ENCODE peak calls at places on chromosome 11, in four cellular contexts. L, N, D and X are unnamed samples.
A peak's percentile ranks its signal among the peaks of the same experiment; 100 is the strongest.

GRCh38 chr11:69587454-69588081 is 53.4 kb upstream of the CCND1 start:
- DNase-seq in D (no peak), L (no peak), N (no peak), X (no peak)

GRCh38 chr11:116703421-116703820 is 69.4 kb downstream of the BUD13 start:
- DNase-seq in L (no peak), N (peak; percentile 76), D (peak; percentile 60), X (peak; percentile 94)

GRCh38 chr11:36122715-36123114 is 166.5 kb downstream of the COMMD9 start:
- DNase-seq in N (no peak), D (no peak), L (no peak), X (no peak)

GRCh38 chr11:2116680-2117079 is 22.5 kb downstream of the IGF2 start:
- DNase-seq in N (no peak), L (no peak), D (no peak), X (no peak)

GRCh38 chr11:27371490-27371889 is 8.5 kb upstream of the CCDC34 start:
- DNase-seq in N (no peak), D (no peak), L (no peak), X (no peak)

GRCh38 chr11:17403977-17404759 is 15.7 kb upstream of the KCNJ11 start:
- DNase-seq in D (no peak), L (no peak), N (no peak), X (no peak)

GRCh38 chr11:25776238-25776637 is 555.7 kb upstream of the ANO3 start:
- DNase-seq in N (no peak), D (no peak), L (no peak), X (no peak)

GRCh38 chr11:9060700-9061111 is 30.7 kb downstream of the SCUBE2 start:
- DNase-seq in D (peak; percentile 41), N (no peak), L (peak; percentile 59), X (no peak)

GRCh38 chr11:76860539-76861475 is at the start of gene ACER3:
- DNase-seq in L (peak; percentile 99), D (peak; percentile 92), N (peak; percentile 93), X (peak; percentile 99)

GRCh38 chr11:79436911-79437273 is 3.9 kb downstream of the TENM4 start:
- DNase-seq in D (no peak), L (no peak), N (peak; percentile 49), X (no peak)

GRCh38 chr11:92035488-92035887 is 189.1 kb upstream of the FAT3 start:
- DNase-seq in D (no peak), L (no peak), N (no peak), X (no peak)

GRCh38 chr11:64771861-64772260 is 6.5 kb downstream of the SF1 start:
- DNase-seq in N (no peak), L (no peak), D (no peak), X (no peak)

GRCh38 chr11:63551889-63552266 is 11.3 kb downstream of the PLAAT2 start:
- DNase-seq in L (no peak), N (no peak), D (no peak), X (no peak)

GRCh38 chr11:67113231-67113721 is 5.8 kb upstream of the KDM2A start:
- DNase-seq in D (no peak), L (no peak), N (no peak), X (no peak)
- TF ChIP-seq TEAD4 in D (no peak), L (no peak), N (no peak), X (no peak)

GRCh38 chr11:111733009-111733408 is 33.2 kb downstream of the PPP2R1B start:
- DNase-seq in N (no peak), D (no peak), L (no peak), X (no peak)

GRCh38 chr11:111729441-111729840 is 36.7 kb downstream of the PPP2R1B start:
- DNase-seq in N (no peak), L (no peak), D (no peak), X (no peak)

GRCh38 chr11:111731839-111732238 is 34.4 kb downstream of the PPP2R1B start:
- DNase-seq in N (peak; percentile 42), D (no peak), L (no peak), X (no peak)

GRCh38 chr11:111730031-111730430 is 36.2 kb downstream of the PPP2R1B start:
- DNase-seq in D (no peak), N (no peak), L (no peak), X (no peak)

GRCh38 chr11:111730871-111731591 is 35.2 kb downstream of the PPP2R1B start:
- DNase-seq in N (no peak), L (no peak), D (no peak), X (peak; percentile 49)
- TF ChIP-seq TEAD4 in N (no peak), L (no peak), D (no peak), X (no peak)

DNA sequence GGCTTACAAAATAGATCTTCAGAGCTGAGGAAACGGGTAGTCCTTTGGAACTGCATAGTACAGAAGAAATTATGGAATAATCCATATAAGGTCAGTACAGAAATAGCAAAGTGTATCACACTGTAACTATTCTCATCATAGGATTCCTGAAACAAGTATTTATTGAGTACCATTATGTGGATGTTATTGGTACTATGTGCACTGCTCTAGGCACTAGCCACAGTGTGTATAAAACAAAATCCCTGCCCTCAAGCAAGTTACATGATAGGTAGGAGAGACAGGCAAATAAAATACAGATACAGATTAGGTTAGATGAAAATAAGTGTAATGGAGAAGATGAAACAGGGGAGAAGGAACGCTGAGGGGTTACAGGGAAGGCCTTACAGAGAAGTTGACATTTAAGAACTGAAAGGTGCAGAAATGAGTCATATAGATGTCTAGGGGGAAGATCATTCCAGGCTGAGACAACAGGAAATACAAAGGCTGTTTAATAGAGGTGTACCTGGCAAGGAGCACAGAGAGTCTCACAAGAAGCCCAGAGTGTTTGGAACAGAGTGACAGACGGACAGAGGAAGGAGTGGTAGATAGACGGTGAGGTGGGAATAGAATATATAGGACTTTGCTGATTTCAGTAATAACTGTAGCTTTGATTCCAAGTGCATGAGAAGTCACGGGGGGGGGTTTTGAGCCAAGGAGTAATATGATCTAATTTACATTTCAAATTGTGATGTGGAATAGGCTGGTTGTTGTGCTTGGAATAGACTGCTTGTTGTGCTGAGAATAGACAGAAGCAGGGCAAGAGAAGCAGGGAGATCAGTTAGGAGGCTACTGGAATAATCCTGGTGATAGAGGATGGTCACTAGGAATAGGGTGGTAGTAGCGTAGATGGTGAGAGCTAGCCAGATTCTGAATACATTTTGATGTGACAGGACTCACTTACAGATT is 13.7 kb downstream of the RNF141 start:
- DNase-seq in L (no peak), N (no peak), D (no peak), X (no peak)
- TF ChIP-seq TEAD4 in L (no peak), N (no peak), D (no peak), X (no peak)

GRCh38 chr11:3609416-3610265 is 32.2 kb downstream of the ART5 start:
- DNase-seq in N (peak; percentile 64), D (no peak), L (peak; percentile 68), X (peak; percentile 75)
- TF ChIP-seq TEAD4 in N (no peak), D (no peak), L (no peak), X (no peak)

GRCh38 chr11:123841189-123841588 is 35.0 kb upstream of the OR6M1 start:
- DNase-seq in L (no peak), D (no peak), N (no peak), X (no peak)
- TF ChIP-seq TEAD4 in L (no peak), D (no peak), N (no peak), X (no peak)